ENCODE peak calls at places on chromosomes 2 and 18, in nine cellular contexts. X is astrocyte of the cerebellum, B is neural progenitor cell, H is ovary, D is right cardiac atrium, N is lung, E is body of pancreas, K is astrocyte, O is GM23248. I is an unnamed sample.
A peak's percentile ranks its signal among the peaks of the same experiment; 100 is the strongest.

GRCh38 chr18:51048190-51048589 is 18.2 kb downstream of the SMAD4 start:
- DNase-seq in D (no peak), X (no peak), H (no peak), K (no peak), E (no peak), B (no peak), O (no peak), N (no peak), I (no peak)

GRCh38 chr2:197759625-197760292 is 25.4 kb downstream of the BOLL start:
- DNase-seq in K (no peak), H (no peak), E (no peak), B (no peak), N (no peak), O (no peak), D (no peak), X (no peak), I (no peak)

GRCh38 chr2:241858206-241859016 is at the start of gene PDCD1:
- DNase-seq in K (no peak), N (no peak), H (peak; percentile 68), B (no peak), D (peak; percentile 75), O (no peak), X (no peak), E (no peak), I (no peak)

GRCh38 chr2:13014783-13015182 is 298.0 kb downstream of the TRIB2 start:
- DNase-seq in N (no peak), E (no peak), K (no peak), D (no peak), B (no peak), X (no peak), O (no peak), H (no peak), I (no peak)

GRCh38 chr2:148279216-148279615 is 258.3 kb downstream of the MBD5 start:
- DNase-seq in D (no peak), E (no peak), X (no peak), H (no peak), O (no peak), N (no peak), B (no peak), K (no peak), I (no peak)

GRCh38 chr2:190940451-190940850 is 59.8 kb downstream of the GLS start:
- DNase-seq in B (no peak), D (no peak), O (no peak), X (peak; percentile 18), K (peak; percentile 27), N (no peak), H (no peak), E (peak; percentile 63), I (no peak)

GRCh38 chr18:45874501-45875184 is 49.2 kb downstream of the SIGLEC15 start:
- DNase-seq in O (peak; percentile 31), N (no peak), B (no peak), D (no peak), X (no peak), E (no peak), K (peak; percentile 42), H (no peak), I (peak; percentile 42)

GRCh38 chr18:24491882-24492281 is 31.4 kb downstream of the HRH4 start:
- DNase-seq in H (no peak), X (no peak), K (no peak), D (no peak), N (no peak), E (no peak), O (no peak), B (no peak), I (no peak)

GRCh38 chr2:188292446-188293239 is 969 bp downstream of the GULP1 start:
- DNase-seq in E (peak; percentile 87), O (peak; percentile 80), K (peak; percentile 86), N (peak; percentile 77), B (peak; percentile 91), H (peak; percentile 77), D (peak; percentile 88), X (peak; percentile 73), I (peak; percentile 66)

GRCh38 chr18:33804258-33804657 is 226.2 kb downstream of the ASXL3 start:
- DNase-seq in E (no peak), B (no peak), K (peak; percentile 66), O (peak; percentile 23), X (peak; percentile 80), N (no peak), H (no peak), D (no peak), I (peak; percentile 32)

GRCh38 chr2:224369028-224369632 is 32.8 kb downstream of the FAM124B start:
- DNase-seq in B (peak; percentile 78), N (no peak), X (peak; percentile 36), H (no peak), O (peak; percentile 75), E (no peak), K (no peak), D (no peak), I (peak; percentile 20)

GRCh38 chr2:191691016-191691725 is 13.2 kb downstream of the NABP1 start:
- DNase-seq in N (no peak), H (peak; percentile 42), E (peak; percentile 80), D (no peak), O (peak; percentile 88), K (peak; percentile 76), X (peak; percentile 85), B (peak; percentile 60), I (peak; percentile 79)

GRCh38 chr18:7369006-7369405 is 138.1 kb downstream of the LRRC30 start:
- DNase-seq in O (no peak), B (peak; percentile 21), E (no peak), K (no peak), N (no peak), X (no peak), H (no peak), D (no peak), I (no peak)

GRCh38 chr2:160169401-160169918 is 30.6 kb downstream of the ITGB6 start:
- DNase-seq in H (no peak), B (no peak), X (no peak), K (no peak), E (no peak), O (no peak), N (peak; percentile 51), D (no peak), I (no peak)

GRCh38 chr2:101199153-101199810 is 48.1 kb upstream of the TBC1D8 start:
- DNase-seq in X (no peak), K (peak; percentile 39), O (peak; percentile 40), D (no peak), N (no peak), E (no peak), B (no peak), H (no peak), I (no peak)

DNA sequence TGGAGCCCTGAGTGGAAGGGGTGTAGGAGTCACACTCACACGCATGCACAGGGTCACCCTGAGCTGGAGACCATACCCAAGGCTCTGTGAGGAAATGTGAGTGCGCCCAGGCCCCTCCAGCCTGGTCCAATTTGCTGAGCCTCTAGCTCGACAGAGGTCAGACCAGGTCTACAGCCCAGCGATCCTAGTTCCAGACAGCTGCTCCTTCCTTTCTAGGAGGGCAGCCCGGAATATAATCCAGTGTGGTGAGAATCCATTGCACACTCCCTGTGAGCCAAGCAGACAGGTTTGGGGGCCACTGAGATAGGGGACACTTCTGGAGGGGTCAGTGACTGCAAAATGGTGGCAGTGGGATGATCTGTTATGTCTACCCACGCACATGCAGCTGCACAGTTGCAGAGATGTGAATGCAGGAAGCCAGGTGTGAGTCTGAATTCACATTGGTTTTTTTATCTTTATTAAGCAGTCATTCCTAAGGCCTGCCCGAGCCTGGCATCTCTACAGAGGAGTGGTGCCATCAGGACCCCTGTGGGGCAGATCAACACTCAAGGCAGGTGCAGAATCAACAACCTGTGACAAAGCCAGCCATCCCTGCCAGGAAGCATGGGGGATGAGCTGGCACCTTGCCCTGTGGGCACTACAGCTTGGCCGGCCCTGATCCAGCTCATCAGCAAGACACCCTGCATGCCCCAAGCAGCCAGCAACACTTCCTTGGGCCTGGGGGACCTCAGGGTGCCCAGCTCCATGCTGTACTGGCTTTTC is at the start of gene GPR148:
- DNase-seq in N (no peak), X (no peak), H (no peak), K (no peak), B (no peak), E (no peak), O (no peak), D (no peak), I (no peak)
- H3K4me3 ChIP-seq in N (no peak within 1 kb of the TSS), X (peak within 1 kb of the TSS; percentile 51), H (peak within 1 kb of the TSS; percentile 41), K (peak within 1 kb of the TSS; percentile 76), B (peak within 1 kb of the TSS; percentile 57), E (no peak within 1 kb of the TSS), O (peak within 1 kb of the TSS; percentile 70), D (no peak within 1 kb of the TSS), I (peak within 1 kb of the TSS; percentile 58)

GRCh38 chr18:74290831-74291770 is 662 bp downstream of the CYB5A start:
- DNase-seq in O (no peak), X (no peak), B (peak; percentile 71), K (no peak), E (peak; percentile 87), D (peak; percentile 60), H (no peak), N (peak; percentile 51), I (no peak)

GRCh38 chr18:74294526-74294925 is 2.8 kb upstream of the CYB5A start:
- DNase-seq in H (no peak), K (peak; percentile 37), B (no peak), N (no peak), D (no peak), E (no peak), X (peak; percentile 69), O (peak; percentile 35), I (no peak)

GRCh38 chr18:74292541-74292858 is 737 bp upstream of the CYB5A start:
- DNase-seq in H (no peak), D (no peak), K (no peak), X (no peak), N (no peak), O (no peak), E (no peak), B (no peak), I (no peak)

GRCh38 chr18:74289946-74290478 is 1.8 kb downstream of the CYB5A start:
- DNase-seq in K (no peak), E (no peak), B (no peak), D (no peak), X (no peak), N (no peak), H (no peak), O (no peak), I (no peak)

GRCh38 chr18:74291771-74292540 is at the start of gene CYB5A:
- DNase-seq in O (peak; percentile 97), K (peak; percentile 87), N (peak; percentile 99), D (peak; percentile 100), X (peak; percentile 89), E (peak; percentile 98), B (peak; percentile 96), H (peak; percentile 99), I (peak; percentile 93)
- H3K4me3 ChIP-seq in O (peak within 1 kb of the TSS; percentile 81), K (peak within 1 kb of the TSS; percentile 98), N (peak within 1 kb of the TSS; percentile 90), D (peak within 1 kb of the TSS; percentile 85), X (peak within 1 kb of the TSS; percentile 75), E (peak within 1 kb of the TSS; percentile 98), B (peak within 1 kb of the TSS; percentile 88), H (peak within 1 kb of the TSS; percentile 91), I (peak within 1 kb of the TSS; percentile 92)

DNA sequence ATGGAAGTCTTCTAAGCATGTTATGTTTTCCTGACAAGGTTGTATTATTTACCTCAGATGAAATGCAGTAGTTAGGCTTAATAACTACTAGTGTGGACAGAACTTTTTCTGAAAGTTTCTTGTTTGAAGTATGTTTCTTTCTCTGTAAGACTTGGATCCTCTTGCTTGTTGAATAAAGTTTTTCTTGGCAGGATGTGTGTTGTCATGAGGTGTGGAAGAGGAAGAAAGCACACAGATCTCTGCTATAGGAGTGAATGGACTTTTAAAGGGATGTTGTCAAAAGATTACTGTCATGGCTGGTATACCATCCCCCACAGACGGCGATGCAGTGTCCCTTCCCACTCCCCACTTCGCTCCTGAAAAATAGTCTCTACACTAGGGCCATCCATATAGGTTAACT is 2.6 kb downstream of the CAB39 start:
- DNase-seq in N (no peak), B (no peak), X (no peak), O (peak; percentile 28), K (peak; percentile 35), D (no peak), E (no peak), H (no peak), I (no peak)
- H3K4me3 ChIP-seq in N (no peak overlapping the region), B (no peak overlapping the region), X (no peak overlapping the region), O (peak overlapping the region; percentile 93), K (peak overlapping the region; percentile 8), D (peak overlapping the region; percentile 25), E (no peak overlapping the region), H (no peak overlapping the region), I (no peak overlapping the region)

GRCh38 chr2:176466918-176467452 is 197.7 kb downstream of the MTX2 start:
- DNase-seq in N (no peak), H (no peak), O (no peak), B (no peak), K (no peak), D (no peak), X (no peak), E (no peak), I (no peak)
- H3K4me3 ChIP-seq in N (no peak overlapping the region), H (no peak overlapping the region), O (no peak overlapping the region), B (no peak overlapping the region), K (no peak overlapping the region), D (no peak overlapping the region), X (no peak overlapping the region), E (no peak overlapping the region), I (no peak overlapping the region)